ENCODE peak calls at places on chromosomes 7 and 10, in five cellular contexts. Y is hepatocyte, T is left ventricle myocardium inferior, U is heart left ventricle, I is GM23338. O is an unnamed sample.

GRCh38 chr7:6221340-6222319 is 50.8 kb downstream of the CYTH3 start:
- DNase-seq in Y (no peak), T (no peak), U (peak; percentile 56), I (no peak), O (no peak)

GRCh38 chr7:111942450-111943081 is 263.6 kb downstream of the DOCK4 start:
- DNase-seq in Y (peak; percentile 14), T (no peak), U (no peak), I (no peak), O (no peak)

GRCh38 chr10:58784361-58784760 is 271.7 kb downstream of the BICC1 start:
- DNase-seq in Y (no peak), T (no peak), U (no peak), I (no peak), O (no peak)

GRCh38 chr10:102310356-102311024 is 65.2 kb downstream of the GBF1 start:
- DNase-seq in Y (peak; percentile 45), T (no peak), U (no peak), I (peak; percentile 11), O (no peak)

GRCh38 chr7:29968683-29969457 is 20.7 kb downstream of the SCRN1 start:
- DNase-seq in Y (no peak), T (no peak), U (no peak), I (no peak), O (no peak)

GRCh38 chr7:47906883-47907282 is 41.4 kb downstream of the PKD1L1 start:
- DNase-seq in Y (no peak), T (no peak), U (no peak), I (no peak), O (no peak)

GRCh38 chr10:28400176-28400575 is 97.3 kb upstream of the MPP7 start:
- DNase-seq in Y (no peak), T (no peak), U (no peak), I (no peak), O (no peak)

GRCh38 chr10:31299119-31299518 is 19.9 kb upstream of the ZEB1 start:
- DNase-seq in Y (no peak), T (no peak), U (no peak), I (no peak), O (no peak)

GRCh38 chr7:55185321-55185802 is 166.5 kb downstream of the EGFR start:
- DNase-seq in Y (no peak), T (no peak), U (no peak), I (no peak), O (no peak)

GRCh38 chr10:129758180-129758579 is 205.9 kb downstream of the EBF3 start:
- DNase-seq in Y (no peak), T (no peak), U (no peak), I (no peak), O (peak; percentile 10)

GRCh38 chr7:79091661-79092060 is 361.8 kb downstream of the MAGI2 start:
- DNase-seq in Y (no peak), T (no peak), U (no peak), I (no peak), O (no peak)

GRCh38 chr7:112023786-112024185 is 182.4 kb downstream of the DOCK4 start:
- DNase-seq in Y (no peak), T (no peak), U (no peak), I (no peak), O (no peak)

GRCh38 chr7:50324113-50324512 is 19.6 kb downstream of the IKZF1 start:
- DNase-seq in Y (no peak), T (no peak), U (no peak), I (no peak), O (no peak)

GRCh38 chr10:30509508-30509907 is 75.5 kb downstream of the MAP3K8 start:
- DNase-seq in Y (no peak), T (no peak), U (no peak), I (no peak), O (no peak)

GRCh38 chr7:3482147-3482921 is 181.3 kb downstream of the SDK1 start:
- DNase-seq in Y (peak; percentile 58), T (no peak), U (no peak), I (peak; percentile 91), O (no peak)

GRCh38 chr7:35645691-35646090 is 49.2 kb downstream of the HERPUD2 start:
- DNase-seq in Y (no peak), T (no peak), U (no peak), I (no peak), O (no peak)

GRCh38 chr10:86160890-86161585 is 205.6 kb downstream of the GRID1 start:
- DNase-seq in Y (no peak), T (no peak), U (no peak), I (no peak), O (no peak)

GRCh38 chr10:15084502-15084922 is 4.1 kb downstream of the ACBD7 start:
- DNase-seq in Y (peak; percentile 51), T (no peak), U (no peak), I (peak; percentile 92), O (no peak)

GRCh38 chr10:115998301-115998700 is 274.7 kb downstream of the GFRA1 start:
- DNase-seq in Y (no peak), T (no peak), U (no peak), I (no peak), O (no peak)

GRCh38 chr10:78777466-78778256 is 291.1 kb upstream of the ZMIZ1 start:
- DNase-seq in Y (peak; percentile 62), T (peak; percentile 73), U (peak; percentile 83), I (no peak), O (peak; percentile 83)

GRCh38 chr7:141533149-141533949 is 17.9 kb upstream of the AGK start:
- DNase-seq in Y (peak; percentile 92), T (peak; percentile 57), U (peak; percentile 73), I (peak; percentile 96), O (no peak)

GRCh38 chr10:451021-451471 is 238.4 kb downstream of the DIP2C start:
- DNase-seq in Y (no peak), T (no peak), U (no peak), I (no peak), O (peak; percentile 77)

GRCh38 chr10:95477175-95477520 is 84.0 kb downstream of the SORBS1 start:
- DNase-seq in Y (no peak), T (no peak), U (no peak), I (no peak), O (no peak)

GRCh38 chr7:99019523-99020412 is 124.1 kb downstream of the SMURF1 start:
- DNase-seq in Y (no peak), T (no peak), U (no peak), I (no peak), O (no peak)

GRCh38 chr10:19929466-19930140 is 113.4 kb downstream of the PLXDC2 start:
- DNase-seq in Y (peak; percentile 11), T (no peak), U (no peak), I (no peak), O (no peak)

GRCh38 chr7:29977926-29978652 is 11.5 kb downstream of the SCRN1 start:
- DNase-seq in Y (no peak), T (no peak), U (no peak), I (peak; percentile 92), O (no peak)

GRCh38 chr10:131646551-131647525 is 254.0 kb upstream of the PPP2R2D start:
- DNase-seq in Y (no peak), T (no peak), U (no peak), I (no peak), O (no peak)

GRCh38 chr7:113367187-113367586 is 248.8 kb upstream of the SMIM30 start:
- DNase-seq in Y (no peak), T (no peak), U (no peak), I (no peak), O (no peak)

GRCh38 chr7:75969704-75970498 is 24.5 kb downstream of the TMEM120A start:
- DNase-seq in Y (no peak), T (no peak), U (no peak), I (no peak), O (no peak)

DNA sequence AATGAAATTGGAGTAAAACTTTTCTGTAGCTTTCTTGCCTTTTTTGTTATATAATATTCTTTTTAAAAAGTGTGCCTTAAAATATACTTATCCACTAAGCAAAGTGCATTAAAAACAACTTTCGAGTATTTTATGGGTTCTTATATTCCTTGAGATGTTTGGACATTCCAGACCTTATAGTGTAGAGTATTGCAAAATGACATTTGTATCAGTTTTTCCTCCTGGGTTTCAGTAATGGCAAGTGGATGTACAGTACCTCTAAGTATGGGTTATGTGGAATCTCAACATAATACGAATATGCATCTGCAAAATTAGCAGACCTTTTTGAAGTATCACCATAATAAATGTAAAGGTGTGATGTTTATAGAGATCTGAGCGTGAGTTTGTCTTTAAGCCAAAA is 2.7 kb downstream of the CDK13 start:
- DNase-seq in Y (no peak), T (no peak), U (no peak), I (no peak), O (no peak)
- H3K27ac ChIP-seq in Y (peak overlapping the region; percentile 98), T (peak overlapping the region; percentile 98), U (peak overlapping the region; percentile 100), I (no peak overlapping the region), O (no peak overlapping the region)

GRCh38 chr10:60521974-60522405 is 132.3 kb upstream of the ANK3 start:
- DNase-seq in Y (peak; percentile 10), T (no peak), U (peak; percentile 39), I (peak; percentile 50), O (no peak)

GRCh38 chr10:60518745-60519144 is 129.1 kb upstream of the ANK3 start:
- DNase-seq in Y (no peak), T (no peak), U (no peak), I (no peak), O (no peak)

GRCh38 chr10:60524541-60524940 is 134.9 kb upstream of the ANK3 start:
- DNase-seq in Y (no peak), T (no peak), U (no peak), I (no peak), O (no peak)

GRCh38 chr10:60526024-60526585 is 136.4 kb upstream of the ANK3 start:
- DNase-seq in Y (no peak), T (no peak), U (no peak), I (no peak), O (no peak)

GRCh38 chr10:60522617-60523016 is 132.9 kb upstream of the ANK3 start:
- DNase-seq in Y (no peak), T (no peak), U (no peak), I (no peak), O (no peak)
- H3K27ac ChIP-seq in Y (no peak overlapping the region), T (no peak overlapping the region), U (no peak overlapping the region), I (peak overlapping the region; percentile 90), O (no peak overlapping the region)

GRCh38 chr7:154433632-154434598 is 381.7 kb downstream of the DPP6 start:
- DNase-seq in Y (no peak), T (no peak), U (no peak), I (no peak), O (no peak)

GRCh38 chr7:154440058-154440457 is 387.9 kb downstream of the DPP6 start:
- DNase-seq in Y (no peak), T (no peak), U (no peak), I (no peak), O (no peak)

GRCh38 chr7:154436560-154436959 is 384.4 kb downstream of the DPP6 start:
- DNase-seq in Y (no peak), T (no peak), U (no peak), I (no peak), O (no peak)

GRCh38 chr7:154438571-154438970 is 386.4 kb downstream of the DPP6 start:
- DNase-seq in Y (no peak), T (no peak), U (no peak), I (no peak), O (no peak)

GRCh38 chr7:154437238-154437637 is 385.0 kb downstream of the DPP6 start:
- DNase-seq in Y (no peak), T (no peak), U (no peak), I (no peak), O (no peak)
- H3K27ac ChIP-seq in Y (no peak overlapping the region), T (no peak overlapping the region), U (no peak overlapping the region), I (no peak overlapping the region), O (no peak overlapping the region)

DNA sequence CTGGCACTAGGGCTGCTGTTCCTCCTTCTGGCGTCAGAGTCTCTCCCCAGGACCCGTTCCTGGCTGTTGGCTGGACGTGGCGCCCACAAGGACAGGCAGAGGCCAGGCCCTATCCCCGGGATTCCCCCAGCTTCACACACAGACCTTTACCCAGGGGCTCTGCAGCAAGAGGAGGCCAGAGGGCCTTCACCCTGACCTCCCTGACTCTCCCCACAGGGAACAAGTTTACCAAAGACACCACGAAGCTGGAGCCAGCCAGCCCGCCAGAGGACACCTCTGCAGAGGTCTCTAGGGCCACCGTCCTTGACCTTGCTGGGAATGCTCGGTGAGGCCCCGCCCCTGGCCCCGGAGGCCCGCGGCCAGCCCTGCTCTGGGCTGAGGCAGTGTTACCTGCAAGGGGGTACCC is 82.2 kb downstream of the GTF2IRD1 start:
- DNase-seq in Y (no peak), T (no peak), U (peak; percentile 39), I (no peak), O (no peak)
- H3K27ac ChIP-seq in Y (no peak overlapping the region), T (peak overlapping the region; percentile 91), U (no peak overlapping the region), I (no peak overlapping the region), O (peak overlapping the region; percentile 69)

O was measured in kidney.